ENCODE peak calls at places on chromosome 22, in seven cellular contexts. V is activated T-cell treated with anti-CD3 and anti-CD28 coated beads for 1 hour; Y is stimulated activated CD8-positive, alpha-beta memory T cell treated with anti-CD3 and anti-CD28 coated beads, Interleukin-15, amount 100 ng/mL, for 24 hours; R is left cardiac atrium; S is stimulated activated CD4-positive, alpha-beta T cell treated with anti-CD3 and anti-CD28 coated beads, Interleukin-1b, Interleukin-23, amount 100 ng/mL, for 24 hours; G is breast epithelium; K is GM04503. I is an unnamed sample.

GRCh38 chr22:20080445-20080775 is 369 bp downstream of the DGCR8 start:
- DNase-seq in V (peak; percentile 66), Y (peak; percentile 51), R (peak; percentile 73), S (peak; percentile 58), G (peak; percentile 29), K (no peak), I (peak; percentile 72)

GRCh38 chr22:39658367-39658766 is 87.8 kb downstream of the CACNA1I start:
- DNase-seq in V (no peak), Y (no peak), R (no peak), S (no peak), G (no peak), K (no peak), I (no peak)

GRCh38 chr22:30610299-30610698 is 3.3 kb downstream of the TCN2 start:
- DNase-seq in V (no peak), Y (no peak), R (no peak), S (no peak), G (no peak), K (no peak), I (peak; percentile 34)

GRCh38 chr22:17917490-17917983 is 106.8 kb downstream of the MICAL3 start:
- DNase-seq in V (no peak), Y (no peak), R (peak; percentile 72), S (no peak), G (no peak), K (no peak), I (peak; percentile 43)

GRCh38 chr22:27798526-27799333 is 2.8 kb downstream of the MN1 start:
- DNase-seq in V (no peak), Y (no peak), R (no peak), S (no peak), G (no peak), K (no peak), I (no peak)

GRCh38 chr22:27223317-27224177 is 566.2 kb downstream of the MIAT start:
- DNase-seq in V (no peak), Y (no peak), R (no peak), S (no peak), G (no peak), K (peak; percentile 96), I (no peak)

GRCh38 chr22:48365386-48365785 is 1462.3 kb downstream of the BRD1 start:
- DNase-seq in V (no peak), Y (no peak), R (no peak), S (no peak), G (no peak), K (no peak), I (no peak)

GRCh38 chr22:49577168-49578060 is 250.3 kb downstream of the BRD1 start:
- DNase-seq in V (no peak), Y (no peak), R (no peak), S (no peak), G (no peak), K (no peak), I (no peak)

GRCh38 chr22:43860126-43860525 is 2.2 kb downstream of the SULT4A1 start:
- DNase-seq in V (no peak), Y (no peak), R (no peak), S (no peak), G (no peak), K (no peak), I (no peak)

GRCh38 chr22:40855960-40856512 is 403 bp downstream of the ST13 start:
- DNase-seq in V (peak; percentile 3), Y (peak; percentile 8), R (peak; percentile 47), S (peak; percentile 22), G (peak; percentile 29), K (no peak), I (no peak)